ENCODE peak calls at places on chromosomes 16 and 17, in six cellular contexts. C is H9, A is spleen, H is ovary, F is left ventricle myocardium inferior, D is sigmoid colon. K is an unnamed sample.

GRCh38 chr17:40063034-40063765 is 435 bp downstream of the THRA start:
- DNase-seq in F (peak; percentile 50), C (peak; percentile 83), H (peak; percentile 72), A (peak; percentile 91), D (peak; percentile 84), K (peak; percentile 77)

GRCh38 chr16:116015-116414 is 22.5 kb downstream of the NPRL3 start:
- DNase-seq in H (no peak), D (no peak), F (no peak), C (no peak), A (no peak), K (no peak)

GRCh38 chr17:79207957-79208356 is 133.3 kb downstream of the ENGASE start:
- DNase-seq in D (no peak), A (no peak), H (no peak), C (no peak), F (no peak), K (no peak)

GRCh38 chr17:61230972-61231820 is 168.4 kb upstream of the TBX2 start:
- DNase-seq in F (no peak), D (no peak), H (no peak), A (no peak), C (no peak), K (no peak)

GRCh38 chr16:48524348-48525200 is 85.4 kb downstream of the N4BP1 start:
- DNase-seq in D (peak; percentile 52), F (no peak), H (no peak), A (peak; percentile 64), C (no peak), K (no peak)

GRCh38 chr16:30046178-30046577 is 15.1 kb upstream of the TLCD3B start:
- DNase-seq in C (no peak), A (no peak), H (no peak), D (no peak), F (no peak), K (no peak)

GRCh38 chr17:28950752-28951427 is 428 bp downstream of the PHF12 start:
- DNase-seq in F (no peak), H (no peak), C (no peak), A (no peak), D (no peak), K (no peak)

GRCh38 chr17:21513012-21513570 is 136.9 kb downstream of the KCNJ12 start:
- DNase-seq in D (peak; percentile 89), A (peak; percentile 94), H (peak; percentile 80), F (peak; percentile 77), C (peak; percentile 85), K (peak; percentile 57)

GRCh38 chr16:27177031-27177774 is 26.1 kb upstream of the KDM8 start:
- DNase-seq in C (no peak), A (no peak), D (no peak), H (no peak), F (no peak), K (no peak)

DNA sequence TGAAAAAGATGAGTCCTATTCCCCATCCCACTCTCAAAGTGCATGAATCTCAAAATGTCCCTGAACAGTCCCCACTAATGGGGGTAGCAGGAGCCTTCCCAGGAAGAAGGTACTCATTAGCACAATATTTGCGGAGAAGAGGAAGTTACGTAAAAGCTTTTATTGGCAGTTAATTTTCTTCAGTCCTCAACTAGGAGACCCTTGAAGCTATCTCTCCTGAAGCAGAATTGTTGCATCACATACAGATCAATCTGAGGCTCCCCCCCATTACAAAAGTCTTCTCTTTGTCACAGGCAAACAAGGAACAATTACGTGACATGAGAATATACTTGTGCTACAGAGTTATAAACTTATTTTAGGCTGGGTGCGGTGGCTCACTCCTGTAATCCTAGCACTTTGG is 14.2 kb downstream of the SLFN12L start:
- DNase-seq in H (no peak), D (no peak), A (no peak), C (no peak), F (no peak), K (no peak)
- H3K4me1 ChIP-seq in H (no peaks in the 10 kb centered on the region), D (no peaks in the 10 kb centered on the region), A (peaks cover 91% of the 10 kb centered on the region), C (no peaks in the 10 kb centered on the region), F (no peaks in the 10 kb centered on the region), K (no peaks in the 10 kb centered on the region)

DNA sequence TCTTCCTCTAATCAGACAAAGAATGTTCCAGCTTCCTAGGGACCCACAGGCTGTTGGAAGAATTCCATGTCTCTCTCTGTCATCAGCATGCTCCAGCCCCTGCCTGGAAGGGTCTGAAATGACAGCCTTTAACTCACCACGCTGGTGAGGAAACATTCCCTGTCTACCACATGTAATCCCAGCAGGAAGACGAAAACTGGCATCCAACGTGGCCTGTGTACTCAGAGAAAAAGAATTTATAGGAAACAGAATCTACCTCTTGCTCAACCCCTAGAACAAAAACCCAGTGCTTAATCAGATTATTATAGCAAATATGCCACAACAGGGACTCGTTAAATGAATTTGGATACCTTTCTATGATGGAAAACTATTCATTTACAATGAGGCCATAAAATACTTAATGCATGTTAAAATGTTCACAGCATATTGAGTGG is 147.3 kb upstream of the FOXF1 start:
- DNase-seq in H (no peak), F (no peak), A (no peak), C (no peak), D (peak; percentile 88), K (peak; percentile 69)
- H3K4me1 ChIP-seq in H (no peaks in the 10 kb centered on the region), F (no peaks in the 10 kb centered on the region), A (no peaks in the 10 kb centered on the region), C (peaks cover 10% of the 10 kb centered on the region), D (no peaks in the 10 kb centered on the region), K (peaks cover 15% of the 10 kb centered on the region)

GRCh38 chr17:34255841-34256240 is 756 bp downstream of the CCL2 start:
- DNase-seq in D (no peak), H (no peak), F (no peak), C (no peak), A (no peak), K (no peak)
- H3K4me1 ChIP-seq in D (no peaks in the 10 kb centered on the region), H (peaks cover 15% of the 10 kb centered on the region), F (peaks cover 64% of the 10 kb centered on the region), C (peaks cover 4% of the 10 kb centered on the region), A (peaks cover 48% of the 10 kb centered on the region), K (peaks cover 22% of the 10 kb centered on the region)

GRCh38 chr17:56601613-56602012 is 8.1 kb downstream of the NOG start:
- DNase-seq in A (no peak), H (no peak), D (no peak), C (no peak), F (no peak), K (no peak)

GRCh38 chr17:56598471-56598870 is 5.0 kb downstream of the NOG start:
- DNase-seq in A (no peak), H (no peak), C (no peak), D (no peak), F (no peak), K (peak; percentile 41)

GRCh38 chr17:56599093-56599492 is 5.6 kb downstream of the NOG start:
- DNase-seq in A (no peak), C (no peak), H (no peak), F (no peak), D (no peak), K (no peak)

GRCh38 chr17:56599566-56599965 is 6.1 kb downstream of the NOG start:
- DNase-seq in H (no peak), F (no peak), C (no peak), A (no peak), D (no peak), K (no peak)

DNA sequence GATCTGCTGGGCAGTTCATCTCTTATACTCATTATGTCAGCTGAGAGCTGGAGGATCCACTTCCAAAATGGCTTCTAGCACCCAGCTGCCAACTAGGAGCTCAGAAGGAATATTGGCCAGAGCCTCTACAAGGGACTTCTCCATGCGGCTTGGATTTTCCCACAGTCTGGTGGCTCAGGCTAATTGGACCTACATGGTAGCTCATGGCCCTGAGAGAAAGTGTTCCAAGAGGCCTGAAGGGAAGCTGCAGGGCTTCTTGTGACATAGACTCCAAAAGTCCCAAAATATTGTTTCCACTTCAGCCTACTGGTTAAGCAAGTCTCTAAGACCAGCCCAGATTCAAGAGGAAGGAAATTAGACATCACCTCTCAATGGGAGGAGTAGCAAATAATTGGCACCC is 6.7 kb downstream of the NOG start:
- DNase-seq in H (no peak), C (no peak), A (no peak), F (no peak), D (no peak), K (no peak)
- H3K4me1 ChIP-seq in H (peaks cover 5% of the 10 kb centered on the region), C (no peaks in the 10 kb centered on the region), A (peaks cover 33% of the 10 kb centered on the region), F (peaks cover 26% of the 10 kb centered on the region), D (no peaks in the 10 kb centered on the region), K (peaks cover 35% of the 10 kb centered on the region)

DNA sequence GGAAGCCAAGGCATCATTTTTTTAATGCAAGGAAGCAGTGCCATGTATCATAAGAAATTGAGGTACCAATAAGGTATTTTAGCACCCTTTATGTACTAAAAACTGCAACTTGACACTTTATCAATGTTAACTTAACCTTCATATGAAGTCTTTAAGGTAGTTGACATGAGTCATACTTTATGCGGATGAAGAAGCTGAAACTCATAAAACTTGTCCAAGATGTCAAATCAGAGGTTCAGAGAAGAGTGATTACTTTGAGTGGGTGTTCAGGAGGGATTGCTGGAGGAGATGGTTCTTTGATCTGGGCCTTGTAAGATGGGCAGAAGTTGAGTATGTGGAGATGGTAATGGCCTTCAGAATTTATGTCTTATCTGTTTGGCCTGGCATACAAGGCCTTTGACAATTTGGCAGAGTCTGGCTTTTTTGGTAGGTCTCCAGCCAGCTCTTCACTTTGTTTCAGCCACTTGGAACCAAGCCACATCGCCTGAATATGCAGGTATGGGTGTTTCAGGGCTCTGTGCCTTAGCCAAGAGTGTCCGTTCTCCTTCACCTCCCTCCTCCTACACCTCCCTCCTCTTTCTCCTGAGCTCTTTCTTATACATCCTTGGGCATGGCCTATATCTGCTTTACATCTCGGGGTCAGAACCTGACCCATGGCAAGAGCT is 23.7 kb downstream of the YPEL2 start:
- DNase-seq in C (no peak), H (no peak), A (no peak), D (no peak), F (no peak), K (no peak)
- H3K4me1 ChIP-seq in C (peaks cover 10% of the 10 kb centered on the region), H (peaks cover 10% of the 10 kb centered on the region), A (peaks cover 100% of the 10 kb centered on the region), D (no peaks in the 10 kb centered on the region), F (peaks cover 99% of the 10 kb centered on the region), K (peaks cover 10% of the 10 kb centered on the region)

GRCh38 chr16:28188085-28188916 is 23.5 kb downstream of the XPO6 start:
- DNase-seq in C (no peak), D (no peak), H (no peak), A (no peak), F (no peak), K (no peak)
- H3K4me1 ChIP-seq in C (peaks cover 4% of the 10 kb centered on the region), D (no peaks in the 10 kb centered on the region), H (peaks cover 15% of the 10 kb centered on the region), A (peaks cover 99% of the 10 kb centered on the region), F (peaks cover 51% of the 10 kb centered on the region), K (peaks cover 8% of the 10 kb centered on the region)

DNA sequence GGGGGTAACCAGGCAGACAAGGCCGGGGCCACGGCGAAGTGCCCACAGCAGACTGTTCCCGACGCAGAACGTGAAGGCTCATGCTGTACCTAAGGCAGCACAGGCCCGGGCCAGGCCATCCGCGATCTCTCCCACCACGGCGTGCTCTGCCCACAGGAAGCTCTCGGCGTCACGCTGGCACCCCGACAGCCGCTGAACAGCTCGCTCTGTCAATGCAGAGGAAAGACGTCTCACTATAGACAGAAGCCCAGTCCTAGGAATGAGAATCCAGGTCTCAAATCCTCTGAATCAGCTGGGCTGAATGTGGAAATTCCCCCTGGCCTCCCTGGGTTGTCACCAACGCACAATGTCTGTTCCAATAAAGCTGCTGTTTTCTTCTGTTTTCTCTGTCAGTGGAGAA is 21.4 kb downstream of the SERPINF1 start:
- DNase-seq in C (no peak), A (peak; percentile 85), H (peak; percentile 58), D (no peak), F (no peak), K (no peak)
- H3K4me1 ChIP-seq in C (no peaks in the 10 kb centered on the region), A (peaks cover 55% of the 10 kb centered on the region), H (peaks cover 32% of the 10 kb centered on the region), D (no peaks in the 10 kb centered on the region), F (peaks cover 72% of the 10 kb centered on the region), K (no peaks in the 10 kb centered on the region)